ENCODE peak calls at places on chromosomes 2 and 18, in ten cellular contexts. One of them, this sample, is unnamed.

GRCh38 chr2:53018830-53019425 is 748.7 kb upstream of the CHAC2 start:
- DNase-seq in LoVo: no peak
- DNase-seq in RCC 7860: no peak
- DNase-seq in GM19239: no peak
- DNase-seq in RPMI8226: no peak
- DNase-seq in fibroblast of the aortic adventitia: peak
- DNase-seq in ecto neural progenitor cell: no peak
- DNase-seq in activated naive CD8-positive, alpha-beta T cell treated with anti-CD3 and anti-CD28 coated beads, Interleukin-2, amount 50 U/mL, for 24 hours: no peak
- DNase-seq in WTC11: no peak
- DNase-seq in breast epithelium: no peak
- DNase-seq in this sample: no peak

GRCh38 chr18:69383191-69383590 is 17.5 kb upstream of the DOK6 start:
- DNase-seq in RCC 7860: no peak
- DNase-seq in LoVo: no peak
- DNase-seq in ecto neural progenitor cell: no peak
- DNase-seq in activated naive CD8-positive, alpha-beta T cell treated with anti-CD3 and anti-CD28 coated beads, Interleukin-2, amount 50 U/mL, for 24 hours: no peak
- DNase-seq in RPMI8226: no peak
- DNase-seq in breast epithelium: no peak
- DNase-seq in WTC11: no peak
- DNase-seq in fibroblast of the aortic adventitia: peak
- DNase-seq in GM19239: no peak
- DNase-seq in this sample: no peak

GRCh38 chr2:212416126-212416525 is 122.5 kb downstream of the ERBB4 start:
- DNase-seq in activated naive CD8-positive, alpha-beta T cell treated with anti-CD3 and anti-CD28 coated beads, Interleukin-2, amount 50 U/mL, for 24 hours: no peak
- DNase-seq in RCC 7860: no peak
- DNase-seq in fibroblast of the aortic adventitia: no peak
- DNase-seq in GM19239: no peak
- DNase-seq in breast epithelium: no peak
- DNase-seq in RPMI8226: no peak
- DNase-seq in LoVo: no peak
- DNase-seq in WTC11: no peak
- DNase-seq in ecto neural progenitor cell: no peak
- DNase-seq in this sample: no peak

GRCh38 chr2:159712929-159713575 is 746 bp downstream of the MARCHF7 start:
- DNase-seq in fibroblast of the aortic adventitia: peak
- DNase-seq in RCC 7860: no peak
- DNase-seq in breast epithelium: no peak
- DNase-seq in RPMI8226: no peak
- DNase-seq in ecto neural progenitor cell: no peak
- DNase-seq in activated naive CD8-positive, alpha-beta T cell treated with anti-CD3 and anti-CD28 coated beads, Interleukin-2, amount 50 U/mL, for 24 hours: no peak
- DNase-seq in GM19239: no peak
- DNase-seq in WTC11: no peak
- DNase-seq in LoVo: no peak
- DNase-seq in this sample: no peak

GRCh38 chr2:127169066-127169660 is 50.9 kb downstream of the CYP27C1 start:
- DNase-seq in RPMI8226: no peak
- DNase-seq in LoVo: no peak
- DNase-seq in WTC11: no peak
- DNase-seq in RCC 7860: no peak
- DNase-seq in activated naive CD8-positive, alpha-beta T cell treated with anti-CD3 and anti-CD28 coated beads, Interleukin-2, amount 50 U/mL, for 24 hours: no peak
- DNase-seq in GM19239: no peak
- DNase-seq in breast epithelium: no peak
- DNase-seq in ecto neural progenitor cell: peak
- DNase-seq in fibroblast of the aortic adventitia: no peak
- DNase-seq in this sample: no peak

GRCh38 chr2:223722226-223722625 is 115.2 kb downstream of the AP1S3 start:
- DNase-seq in RCC 7860: no peak
- DNase-seq in breast epithelium: no peak
- DNase-seq in RPMI8226: no peak
- DNase-seq in fibroblast of the aortic adventitia: no peak
- DNase-seq in GM19239: no peak
- DNase-seq in WTC11: no peak
- DNase-seq in activated naive CD8-positive, alpha-beta T cell treated with anti-CD3 and anti-CD28 coated beads, Interleukin-2, amount 50 U/mL, for 24 hours: no peak
- DNase-seq in ecto neural progenitor cell: no peak
- DNase-seq in LoVo: no peak
- DNase-seq in this sample: no peak

GRCh38 chr2:46615555-46616487 is 136.5 kb downstream of the TMEM247 start:
- DNase-seq in activated naive CD8-positive, alpha-beta T cell treated with anti-CD3 and anti-CD28 coated beads, Interleukin-2, amount 50 U/mL, for 24 hours: peak
- DNase-seq in WTC11: no peak
- DNase-seq in LoVo: peak
- DNase-seq in GM19239: no peak
- DNase-seq in breast epithelium: no peak
- DNase-seq in RCC 7860: no peak
- DNase-seq in fibroblast of the aortic adventitia: peak
- DNase-seq in ecto neural progenitor cell: no peak
- DNase-seq in RPMI8226: peak
- DNase-seq in this sample: no peak

GRCh38 chr2:143282684-143283083 is 153.5 kb downstream of the ARHGAP15 start:
- DNase-seq in activated naive CD8-positive, alpha-beta T cell treated with anti-CD3 and anti-CD28 coated beads, Interleukin-2, amount 50 U/mL, for 24 hours: peak
- DNase-seq in RCC 7860: no peak
- DNase-seq in fibroblast of the aortic adventitia: no peak
- DNase-seq in WTC11: peak
- DNase-seq in LoVo: no peak
- DNase-seq in GM19239: no peak
- DNase-seq in ecto neural progenitor cell: no peak
- DNase-seq in breast epithelium: no peak
- DNase-seq in RPMI8226: no peak
- DNase-seq in this sample: no peak

GRCh38 chr2:238421695-238422035 is 5.1 kb upstream of the ASB1 start:
- DNase-seq in fibroblast of the aortic adventitia: no peak
- DNase-seq in ecto neural progenitor cell: peak
- DNase-seq in activated naive CD8-positive, alpha-beta T cell treated with anti-CD3 and anti-CD28 coated beads, Interleukin-2, amount 50 U/mL, for 24 hours: no peak
- DNase-seq in GM19239: no peak
- DNase-seq in breast epithelium: no peak
- DNase-seq in LoVo: no peak
- DNase-seq in WTC11: no peak
- DNase-seq in RPMI8226: no peak
- DNase-seq in RCC 7860: no peak
- DNase-seq in this sample: no peak

GRCh38 chr18:67509711-67510110 is 6.8 kb downstream of the DSEL start:
- DNase-seq in breast epithelium: no peak
- DNase-seq in fibroblast of the aortic adventitia: peak
- DNase-seq in WTC11: no peak
- DNase-seq in ecto neural progenitor cell: no peak
- DNase-seq in RPMI8226: no peak
- DNase-seq in activated naive CD8-positive, alpha-beta T cell treated with anti-CD3 and anti-CD28 coated beads, Interleukin-2, amount 50 U/mL, for 24 hours: no peak
- DNase-seq in RCC 7860: no peak
- DNase-seq in LoVo: no peak
- DNase-seq in GM19239: no peak
- DNase-seq in this sample: no peak

GRCh38 chr18:78506031-78506461 is 473.6 kb upstream of the SALL3 start:
- DNase-seq in GM19239: no peak
- DNase-seq in RPMI8226: peak
- DNase-seq in breast epithelium: no peak
- DNase-seq in RCC 7860: no peak
- DNase-seq in WTC11: peak
- DNase-seq in fibroblast of the aortic adventitia: no peak
- DNase-seq in activated naive CD8-positive, alpha-beta T cell treated with anti-CD3 and anti-CD28 coated beads, Interleukin-2, amount 50 U/mL, for 24 hours: no peak
- DNase-seq in LoVo: no peak
- DNase-seq in ecto neural progenitor cell: peak
- DNase-seq in this sample: no peak

GRCh38 chr2:173119069-173119807 is 43.6 kb downstream of the MAP3K20 start:
- DNase-seq in ecto neural progenitor cell: no peak
- DNase-seq in RCC 7860: no peak
- DNase-seq in GM19239: no peak
- DNase-seq in RPMI8226: no peak
- DNase-seq in WTC11: no peak
- DNase-seq in breast epithelium: no peak
- DNase-seq in activated naive CD8-positive, alpha-beta T cell treated with anti-CD3 and anti-CD28 coated beads, Interleukin-2, amount 50 U/mL, for 24 hours: no peak
- DNase-seq in fibroblast of the aortic adventitia: peak
- DNase-seq in LoVo: no peak
- DNase-seq in this sample: peak

GRCh38 chr2:147273106-147273505 is 571.7 kb upstream of the ACVR2A start:
- DNase-seq in breast epithelium: no peak
- DNase-seq in ecto neural progenitor cell: no peak
- DNase-seq in GM19239: no peak
- DNase-seq in RPMI8226: no peak
- DNase-seq in fibroblast of the aortic adventitia: no peak
- DNase-seq in activated naive CD8-positive, alpha-beta T cell treated with anti-CD3 and anti-CD28 coated beads, Interleukin-2, amount 50 U/mL, for 24 hours: no peak
- DNase-seq in WTC11: no peak
- DNase-seq in LoVo: no peak
- DNase-seq in RCC 7860: no peak
- DNase-seq in this sample: no peak

GRCh38 chr2:22855761-22856184 is 529.2 kb upstream of the KLHL29 start:
- DNase-seq in breast epithelium: no peak
- DNase-seq in GM19239: no peak
- DNase-seq in WTC11: no peak
- DNase-seq in RPMI8226: no peak
- DNase-seq in LoVo: no peak
- DNase-seq in activated naive CD8-positive, alpha-beta T cell treated with anti-CD3 and anti-CD28 coated beads, Interleukin-2, amount 50 U/mL, for 24 hours: no peak
- DNase-seq in fibroblast of the aortic adventitia: no peak
- DNase-seq in ecto neural progenitor cell: no peak
- DNase-seq in RCC 7860: no peak
- DNase-seq in this sample: no peak

GRCh38 chr2:145253492-145253891 is 733.6 kb upstream of the ZEB2 start:
- DNase-seq in activated naive CD8-positive, alpha-beta T cell treated with anti-CD3 and anti-CD28 coated beads, Interleukin-2, amount 50 U/mL, for 24 hours: no peak
- DNase-seq in fibroblast of the aortic adventitia: no peak
- DNase-seq in LoVo: no peak
- DNase-seq in RCC 7860: no peak
- DNase-seq in WTC11: no peak
- DNase-seq in breast epithelium: no peak
- DNase-seq in RPMI8226: no peak
- DNase-seq in ecto neural progenitor cell: no peak
- DNase-seq in GM19239: no peak
- DNase-seq in this sample: no peak

GRCh38 chr2:240247241-240247867 is 106.9 kb upstream of the OTOS start:
- DNase-seq in ecto neural progenitor cell: peak
- DNase-seq in LoVo: no peak
- DNase-seq in RCC 7860: no peak
- DNase-seq in RPMI8226: no peak
- DNase-seq in fibroblast of the aortic adventitia: peak
- DNase-seq in breast epithelium: no peak
- DNase-seq in GM19239: no peak
- DNase-seq in activated naive CD8-positive, alpha-beta T cell treated with anti-CD3 and anti-CD28 coated beads, Interleukin-2, amount 50 U/mL, for 24 hours: no peak
- DNase-seq in WTC11: no peak
- DNase-seq in this sample: no peak

GRCh38 chr2:71121479-71121878 is 8.6 kb downstream of the MCEE start:
- DNase-seq in WTC11: no peak
- DNase-seq in GM19239: no peak
- DNase-seq in activated naive CD8-positive, alpha-beta T cell treated with anti-CD3 and anti-CD28 coated beads, Interleukin-2, amount 50 U/mL, for 24 hours: no peak
- DNase-seq in RPMI8226: no peak
- DNase-seq in ecto neural progenitor cell: no peak
- DNase-seq in fibroblast of the aortic adventitia: no peak
- DNase-seq in breast epithelium: no peak
- DNase-seq in LoVo: no peak
- DNase-seq in RCC 7860: no peak
- DNase-seq in this sample: no peak

This sample was measured in body of pancreas.